ENCODE peak calls at places on chromosomes 13 and 19, in nine cellular contexts. F is fibroblast of lung; L is choroid plexus epithelial cell; V is IMR-90; H is fibroblast of villous mesenchyme; K is activated CD4-positive, alpha-beta T cell treated with anti-CD3 and anti-CD28 coated beads for 1 hour; X is heart left ventricle; C is H54; B is lower leg skin. Y is an unnamed sample.
A peak's percentile ranks its signal among the peaks of the same experiment; 100 is the strongest.

GRCh38 chr19:31496076-31496475 is 146.8 kb upstream of the TSHZ3 start:
- DNase-seq in F (no peak), L (no peak), V (no peak), H (no peak), K (no peak), X (no peak), C (no peak), B (no peak), Y (no peak)

GRCh38 chr13:100269837-100270236 is 180.9 kb downstream of the PCCA start:
- DNase-seq in F (peak; percentile 89), L (peak; percentile 92), V (peak; percentile 82), H (peak; percentile 57), K (no peak), X (peak; percentile 68), C (peak; percentile 26), B (peak; percentile 47), Y (peak; percentile 76)

GRCh38 chr13:77810430-77810829 is 108.2 kb downstream of the EDNRB start:
- DNase-seq in F (peak; percentile 51), L (peak; percentile 51), V (peak; percentile 34), H (peak; percentile 47), K (no peak), X (no peak), C (no peak), B (no peak), Y (no peak)

GRCh38 chr13:20182231-20182846 is 10.4 kb downstream of the GJB2 start:
- DNase-seq in F (peak; percentile 83), L (peak; percentile 89), V (peak; percentile 80), H (peak; percentile 76), K (no peak), X (no peak), C (peak; percentile 56), B (no peak), Y (no peak)

GRCh38 chr13:114151031-114151430 is 18.6 kb upstream of the RASA3 start:
- DNase-seq in F (no peak), L (no peak), V (no peak), H (no peak), K (no peak), X (no peak), C (no peak), B (no peak), Y (no peak)

GRCh38 chr13:100361504-100361903 is 227.1 kb downstream of the GGACT start:
- DNase-seq in F (peak; percentile 82), L (no peak), V (peak; percentile 62), H (peak; percentile 55), K (no peak), X (no peak), C (no peak), B (no peak), Y (no peak)

GRCh38 chr19:38877781-38878574 is at the start of gene RINL:
- DNase-seq in F (no peak), L (no peak), V (no peak), H (no peak), K (peak; percentile 52), X (peak; percentile 26), C (no peak), B (no peak), Y (no peak)

GRCh38 chr19:13098291-13099072 is 4.2 kb downstream of the LYL1 start:
- DNase-seq in F (peak; percentile 58), L (peak; percentile 46), V (no peak), H (peak; percentile 63), K (no peak), X (no peak), C (no peak), B (no peak), Y (no peak)

GRCh38 chr13:48320396-48320790 is 16.8 kb downstream of the RB1 start:
- DNase-seq in F (no peak), L (no peak), V (no peak), H (no peak), K (no peak), X (no peak), C (no peak), B (no peak), Y (no peak)

GRCh38 chr13:102227696-102228095 is 174.2 kb downstream of the FGF14 start:
- DNase-seq in F (peak; percentile 60), L (no peak), V (no peak), H (no peak), K (no peak), X (no peak), C (no peak), B (no peak), Y (no peak)

Y was measured in brain pericyte.